ENCODE peak calls at places on chromosomes 5 and 9, in nine cellular contexts. One of them, this sample, is unnamed.

GRCh38 chr9:9003184-9003583 is 1203.6 kb upstream of the DMAC1 start:
- DNase-seq in sigmoid colon: no peak
- DNase-seq in ovary: no peak
- DNase-seq in suprapubic skin: no peak
- DNase-seq in H1: no peak
- DNase-seq in transverse colon: no peak
- DNase-seq in stomach: no peak
- DNase-seq in tibial nerve: peak; percentile 30
- DNase-seq in SK-N-SH: peak; percentile 1
- DNase-seq in this sample: no peak

GRCh38 chr5:141412853-141413539 is at the start of gene PCDHGA10:
- DNase-seq in ovary: peak; percentile 14
- DNase-seq in stomach: peak; percentile 67
- DNase-seq in SK-N-SH: no peak
- DNase-seq in suprapubic skin: no peak
- DNase-seq in tibial nerve: peak; percentile 38
- DNase-seq in H1: no peak
- DNase-seq in transverse colon: peak; percentile 62
- DNase-seq in sigmoid colon: no peak
- DNase-seq in this sample: peak; percentile 77

GRCh38 chr9:98550206-98550820 is 158.4 kb downstream of the GABBR2 start:
- DNase-seq in transverse colon: no peak
- DNase-seq in SK-N-SH: no peak
- DNase-seq in sigmoid colon: peak; percentile 7
- DNase-seq in ovary: no peak
- DNase-seq in suprapubic skin: no peak
- DNase-seq in tibial nerve: no peak
- DNase-seq in H1: no peak
- DNase-seq in stomach: no peak
- DNase-seq in this sample: no peak

GRCh38 chr9:132744881-132745761 is 74.9 kb downstream of the GTF3C4 start:
- DNase-seq in transverse colon: no peak
- DNase-seq in H1: no peak
- DNase-seq in SK-N-SH: peak; percentile 7
- DNase-seq in ovary: no peak
- DNase-seq in sigmoid colon: no peak
- DNase-seq in stomach: no peak
- DNase-seq in tibial nerve: no peak
- DNase-seq in suprapubic skin: no peak
- DNase-seq in this sample: no peak

GRCh38 chr9:31304576-31304975 is 1079.9 kb upstream of the ACO1 start:
- DNase-seq in H1: no peak
- DNase-seq in stomach: no peak
- DNase-seq in ovary: no peak
- DNase-seq in transverse colon: no peak
- DNase-seq in SK-N-SH: no peak
- DNase-seq in suprapubic skin: no peak
- DNase-seq in sigmoid colon: no peak
- DNase-seq in tibial nerve: no peak
- DNase-seq in this sample: no peak

GRCh38 chr9:77956555-77956954 is 75.1 kb downstream of the GNAQ start:
- DNase-seq in suprapubic skin: no peak
- DNase-seq in SK-N-SH: no peak
- DNase-seq in tibial nerve: no peak
- DNase-seq in stomach: no peak
- DNase-seq in H1: no peak
- DNase-seq in sigmoid colon: no peak
- DNase-seq in ovary: no peak
- DNase-seq in transverse colon: no peak
- DNase-seq in this sample: no peak

GRCh38 chr5:156835905-156836304 is 14.2 kb upstream of the PPP1R2B start:
- DNase-seq in H1: no peak
- DNase-seq in stomach: no peak
- DNase-seq in suprapubic skin: no peak
- DNase-seq in SK-N-SH: no peak
- DNase-seq in tibial nerve: no peak
- DNase-seq in ovary: no peak
- DNase-seq in sigmoid colon: no peak
- DNase-seq in transverse colon: no peak
- DNase-seq in this sample: no peak

GRCh38 chr9:108784998-108785397 is 70.8 kb downstream of the ACTL7B start:
- DNase-seq in transverse colon: no peak
- DNase-seq in SK-N-SH: no peak
- DNase-seq in suprapubic skin: no peak
- DNase-seq in sigmoid colon: no peak
- DNase-seq in tibial nerve: peak; percentile 57
- DNase-seq in ovary: no peak
- DNase-seq in H1: no peak
- DNase-seq in stomach: no peak
- DNase-seq in this sample: no peak

GRCh38 chr5:146027746-146028145 is 77.6 kb downstream of the PLAC8L1 start:
- DNase-seq in sigmoid colon: no peak
- DNase-seq in suprapubic skin: no peak
- DNase-seq in ovary: no peak
- DNase-seq in SK-N-SH: no peak
- DNase-seq in transverse colon: peak; percentile 84
- DNase-seq in stomach: peak; percentile 71
- DNase-seq in tibial nerve: no peak
- DNase-seq in H1: no peak
- DNase-seq in this sample: no peak

GRCh38 chr9:77221431-77221830 is 44.1 kb downstream of the VPS13A start:
- DNase-seq in tibial nerve: no peak
- DNase-seq in stomach: no peak
- DNase-seq in H1: no peak
- DNase-seq in sigmoid colon: no peak
- DNase-seq in suprapubic skin: no peak
- DNase-seq in ovary: no peak
- DNase-seq in SK-N-SH: no peak
- DNase-seq in transverse colon: no peak
- DNase-seq in this sample: no peak

GRCh38 chr5:139638090-139638735 is 9.9 kb upstream of the CXXC5 start:
- DNase-seq in transverse colon: peak; percentile 84
- DNase-seq in tibial nerve: no peak
- DNase-seq in H1: no peak
- DNase-seq in sigmoid colon: peak; percentile 92
- DNase-seq in ovary: peak; percentile 74
- DNase-seq in suprapubic skin: peak; percentile 84
- DNase-seq in SK-N-SH: peak; percentile 89
- DNase-seq in stomach: peak; percentile 86
- DNase-seq in this sample: peak; percentile 92

GRCh38 chr5:135206862-135207261 is 172.8 kb upstream of the PITX1 start:
- DNase-seq in sigmoid colon: no peak
- DNase-seq in H1: no peak
- DNase-seq in stomach: no peak
- DNase-seq in ovary: no peak
- DNase-seq in transverse colon: no peak
- DNase-seq in suprapubic skin: no peak
- DNase-seq in SK-N-SH: no peak
- DNase-seq in tibial nerve: no peak
- DNase-seq in this sample: no peak

GRCh38 chr9:113349434-113350337 is at the start of gene BSPRY:
- DNase-seq in SK-N-SH: peak; percentile 84
- DNase-seq in ovary: no peak
- DNase-seq in H1: no peak
- DNase-seq in tibial nerve: no peak
- DNase-seq in stomach: peak; percentile 66
- DNase-seq in transverse colon: peak; percentile 68
- DNase-seq in suprapubic skin: no peak
- DNase-seq in sigmoid colon: no peak
- DNase-seq in this sample: peak; percentile 53

GRCh38 chr9:32644698-32645097 is 9.2 kb upstream of the TAF1L start:
- DNase-seq in H1: no peak
- DNase-seq in suprapubic skin: no peak
- DNase-seq in ovary: no peak
- DNase-seq in sigmoid colon: no peak
- DNase-seq in transverse colon: no peak
- DNase-seq in stomach: no peak
- DNase-seq in SK-N-SH: no peak
- DNase-seq in tibial nerve: no peak
- DNase-seq in this sample: no peak

GRCh38 chr5:138148811-138149210 is 9.6 kb upstream of the NME5 start:
- DNase-seq in SK-N-SH: no peak
- DNase-seq in transverse colon: peak; percentile 27
- DNase-seq in tibial nerve: no peak
- DNase-seq in ovary: no peak
- DNase-seq in suprapubic skin: no peak
- DNase-seq in sigmoid colon: no peak
- DNase-seq in H1: no peak
- DNase-seq in stomach: peak; percentile 27
- DNase-seq in this sample: peak; percentile 33

GRCh38 chr5:68221488-68221887 is 5.9 kb downstream of the PIK3R1 start:
- DNase-seq in suprapubic skin: no peak
- DNase-seq in ovary: no peak
- DNase-seq in SK-N-SH: no peak
- DNase-seq in sigmoid colon: no peak
- DNase-seq in stomach: no peak
- DNase-seq in transverse colon: no peak
- DNase-seq in tibial nerve: no peak
- DNase-seq in H1: no peak
- DNase-seq in this sample: no peak

GRCh38 chr5:151798674-151799073 is 26.9 kb downstream of the G3BP1 start:
- DNase-seq in ovary: no peak
- DNase-seq in H1: no peak
- DNase-seq in SK-N-SH: no peak
- DNase-seq in tibial nerve: no peak
- DNase-seq in stomach: no peak
- DNase-seq in suprapubic skin: no peak
- DNase-seq in sigmoid colon: no peak
- DNase-seq in transverse colon: no peak
- DNase-seq in this sample: no peak

DNA sequence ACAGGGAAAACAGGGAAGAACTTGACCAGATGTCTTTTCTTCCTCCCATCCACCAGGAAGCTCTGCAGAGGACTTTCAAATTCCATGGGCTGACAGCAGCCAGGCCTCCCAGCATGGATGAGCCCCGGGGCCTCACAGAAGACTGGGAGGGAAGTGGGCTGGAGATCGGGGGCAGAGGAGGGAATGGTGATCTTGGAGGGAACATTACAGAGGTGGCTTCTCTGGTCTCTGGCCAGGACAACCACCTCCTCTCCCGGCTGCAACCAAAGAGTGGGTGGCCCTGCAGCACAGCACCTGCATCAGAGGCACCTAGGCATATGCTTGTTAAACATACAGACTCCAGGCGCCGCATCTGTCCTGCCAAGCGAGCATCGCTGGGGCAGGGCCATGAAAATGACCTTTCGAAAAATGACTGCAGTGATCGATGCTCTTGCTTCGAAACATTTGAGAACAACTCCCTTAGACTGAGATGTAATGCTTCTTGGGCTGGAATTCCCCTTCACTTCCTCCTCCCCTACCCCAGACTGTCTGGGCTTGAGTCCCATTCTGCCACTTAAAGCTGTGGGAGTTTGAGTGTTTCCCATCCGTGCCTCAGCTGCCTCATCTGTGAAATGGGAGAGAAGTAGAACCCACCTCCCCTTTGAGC is 68.7 kb upstream of the UNC5A start:
- DNase-seq in stomach: peak; percentile 10
- DNase-seq in suprapubic skin: peak; percentile 35
- DNase-seq in SK-N-SH: peak; percentile 52
- DNase-seq in transverse colon: no peak
- DNase-seq in tibial nerve: no peak
- DNase-seq in H1: no peak
- DNase-seq in sigmoid colon: peak; percentile 46
- DNase-seq in ovary: no peak
- DNase-seq in this sample: no peak
- H3K27me3 ChIP-seq in stomach: peaks cover 22% of the 10 kb centered on the region
- H3K27me3 ChIP-seq in suprapubic skin: peaks cover 96% of the 10 kb centered on the region
- H3K27me3 ChIP-seq in SK-N-SH: no peaks in the 10 kb centered on the region
- H3K27me3 ChIP-seq in transverse colon: peaks cover 93% of the 10 kb centered on the region
- H3K27me3 ChIP-seq in tibial nerve: peaks cover 84% of the 10 kb centered on the region
- H3K27me3 ChIP-seq in H1: peaks cover 7% of the 10 kb centered on the region
- H3K27me3 ChIP-seq in sigmoid colon: peaks cover 93% of the 10 kb centered on the region
- H3K27me3 ChIP-seq in ovary: no peaks in the 10 kb centered on the region
- H3K27me3 ChIP-seq in this sample: peaks cover 2% of the 10 kb centered on the region

GRCh38 chr9:124390812-124391658 is 24.2 kb downstream of the PSMB7 start:
- DNase-seq in ovary: no peak
- DNase-seq in H1: no peak
- DNase-seq in SK-N-SH: no peak
- DNase-seq in suprapubic skin: no peak
- DNase-seq in sigmoid colon: no peak
- DNase-seq in tibial nerve: no peak
- DNase-seq in stomach: no peak
- DNase-seq in transverse colon: no peak
- DNase-seq in this sample: no peak
- H3K27ac ChIP-seq in ovary: no peak overlapping the region
- H3K27ac ChIP-seq in H1: no peak overlapping the region
- H3K27ac ChIP-seq in SK-N-SH: peak overlapping the region; percentile 90
- H3K27ac ChIP-seq in suprapubic skin: no peak overlapping the region
- H3K27ac ChIP-seq in sigmoid colon: no peak overlapping the region
- H3K27ac ChIP-seq in tibial nerve: no peak overlapping the region
- H3K27ac ChIP-seq in stomach: no peak overlapping the region
- H3K27ac ChIP-seq in transverse colon: no peak overlapping the region
- H3K27ac ChIP-seq in this sample: no peak overlapping the region

DNA sequence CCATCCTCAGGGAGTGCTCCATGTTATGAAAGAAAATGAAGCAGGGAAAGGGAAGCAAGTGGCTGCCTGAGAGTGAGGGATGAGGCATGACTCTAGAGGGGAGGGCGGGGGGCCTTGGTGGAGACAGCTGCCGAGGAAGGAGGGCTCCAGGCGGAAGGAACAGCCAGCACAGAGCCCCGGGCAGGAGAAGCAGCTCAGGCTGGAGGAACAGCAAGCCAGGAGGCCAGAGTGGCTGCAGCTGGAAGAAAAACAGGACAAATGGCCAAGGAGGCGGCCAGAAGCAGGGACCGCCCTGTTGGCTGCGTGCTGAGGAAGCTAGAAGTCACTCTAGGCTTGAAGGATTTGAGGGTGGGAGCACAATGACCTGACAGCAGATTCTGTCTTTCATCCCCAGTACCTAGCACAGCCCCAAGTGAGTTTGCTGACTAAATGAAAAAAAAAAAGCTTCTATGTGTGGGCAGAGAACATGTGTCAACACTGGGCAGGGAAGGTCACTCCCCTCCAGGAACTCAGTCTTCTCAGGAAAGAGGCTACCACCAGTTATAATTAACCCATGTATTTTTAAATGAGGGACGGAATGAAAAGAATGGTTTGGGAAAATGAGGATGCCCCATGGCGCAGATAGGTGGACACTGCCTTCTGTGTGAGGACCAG is 142.8 kb downstream of the DCP2 start:
- DNase-seq in ovary: peak; percentile 70
- DNase-seq in sigmoid colon: peak; percentile 89
- DNase-seq in H1: no peak
- DNase-seq in stomach: no peak
- DNase-seq in transverse colon: peak; percentile 33
- DNase-seq in suprapubic skin: no peak
- DNase-seq in tibial nerve: peak; percentile 17
- DNase-seq in SK-N-SH: peak; percentile 29
- DNase-seq in this sample: peak; percentile 54
- TF ChIP-seq EP300 in ovary: no peak
- TF ChIP-seq EP300 in sigmoid colon: no peak
- TF ChIP-seq EP300 in H1: peak; percentile 95
- TF ChIP-seq EP300 in stomach: no peak
- TF ChIP-seq EP300 in transverse colon: no peak
- TF ChIP-seq EP300 in suprapubic skin: no peak
- TF ChIP-seq EP300 in tibial nerve: no peak
- TF ChIP-seq EP300 in SK-N-SH: peak; percentile 9
- TF ChIP-seq EP300 in this sample: no peak

DNA sequence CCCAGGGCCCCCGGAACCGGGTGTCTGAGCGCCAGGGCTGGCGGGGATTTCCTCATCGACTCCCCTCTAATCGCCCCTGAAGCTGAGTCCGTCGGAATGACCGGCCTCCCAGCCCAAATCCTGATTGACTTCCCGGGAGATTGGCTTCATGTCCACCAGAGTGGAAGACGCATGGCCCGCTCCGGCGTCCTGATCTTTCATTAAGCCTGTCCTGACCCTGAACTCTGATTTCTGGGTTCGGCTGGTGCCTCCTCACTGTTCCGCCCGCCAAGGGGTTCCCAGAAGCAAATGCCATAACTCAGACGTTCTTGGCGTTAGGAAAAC is 17.6 kb downstream of the FIBCD1 start:
- DNase-seq in stomach: no peak
- DNase-seq in sigmoid colon: no peak
- DNase-seq in suprapubic skin: no peak
- DNase-seq in SK-N-SH: no peak
- DNase-seq in H1: no peak
- DNase-seq in ovary: peak; percentile 47
- DNase-seq in transverse colon: no peak
- DNase-seq in tibial nerve: no peak
- DNase-seq in this sample: peak; percentile 48
- H3K27me3 ChIP-seq in stomach: no peaks in the 10 kb centered on the region
- H3K27me3 ChIP-seq in sigmoid colon: peaks cover 15% of the 10 kb centered on the region
- H3K27me3 ChIP-seq in suprapubic skin: peaks cover 90% of the 10 kb centered on the region
- H3K27me3 ChIP-seq in SK-N-SH: no peaks in the 10 kb centered on the region
- H3K27me3 ChIP-seq in H1: no peaks in the 10 kb centered on the region
- H3K27me3 ChIP-seq in ovary: no peaks in the 10 kb centered on the region
- H3K27me3 ChIP-seq in transverse colon: peaks cover 56% of the 10 kb centered on the region
- H3K27me3 ChIP-seq in tibial nerve: peaks cover 93% of the 10 kb centered on the region
- H3K27me3 ChIP-seq in this sample: no peaks in the 10 kb centered on the region